ENCODE peak calls at places on chromosomes 4 and X, in seven cellular contexts. F, Q, L, X, V, M and I are unnamed samples.

GRCh38 chr4:25865586-25865985 is 2.8 kb upstream of the SEL1L3 start:
- DNase-seq in F (no peak), Q (no peak), L (no peak), X (peak), V (peak), M (peak), I (peak)

GRCh38 chrX:21487832-21488231 is 113.6 kb downstream of the CNKSR2 start:
- DNase-seq in F (no peak), Q (no peak), L (no peak), X (no peak), V (no peak), M (no peak), I (peak)

GRCh38 chr4:182346675-182347375 is 103.6 kb downstream of the TENM3 start:
- DNase-seq in F (no peak), Q (no peak), L (no peak), X (no peak), V (no peak), M (no peak), I (no peak)

GRCh38 chr4:55868691-55869090 is 15.2 kb downstream of the EXOC1 start:
- DNase-seq in F (no peak), Q (no peak), L (no peak), X (no peak), V (no peak), M (no peak), I (no peak)

GRCh38 chr4:8307714-8308113 is 38.2 kb downstream of the HTRA3 start:
- DNase-seq in F (no peak), Q (no peak), L (no peak), X (peak), V (peak), M (no peak), I (no peak)

GRCh38 chr4:38785901-38786402 is 3.2 kb upstream of the TLR10 start:
- DNase-seq in F (peak), Q (no peak), L (no peak), X (no peak), V (no peak), M (no peak), I (no peak)

GRCh38 chr4:24820541-24820940 is 25.2 kb downstream of the SOD3 start:
- DNase-seq in F (no peak), Q (no peak), L (no peak), X (no peak), V (no peak), M (no peak), I (no peak)

GRCh38 chr4:141047228-141047884 is 85.9 kb downstream of the RNF150 start:
- DNase-seq in F (peak), Q (no peak), L (no peak), X (no peak), V (no peak), M (no peak), I (peak)

GRCh38 chrX:2550288-2551020 is 49.7 kb upstream of the DHRSX start:
- DNase-seq in F (no peak), Q (no peak), L (no peak), X (no peak), V (no peak), M (no peak), I (no peak)

GRCh38 chr4:135508006-135508714 is 1306.6 kb upstream of the PABPC4L start:
- DNase-seq in F (peak), Q (peak), L (no peak), X (no peak), V (no peak), M (no peak), I (peak)

GRCh38 chrX:34884693-34885277 is 57.8 kb upstream of the FAM47B start:
- DNase-seq in F (peak), Q (no peak), L (no peak), X (no peak), V (no peak), M (no peak), I (peak)

GRCh38 chr4:150140774-150141400 is 62.6 kb downstream of the DCLK2 start:
- DNase-seq in F (peak), Q (no peak), L (no peak), X (no peak), V (no peak), M (no peak), I (peak)

GRCh38 chr4:186058253-186058979 is 10.5 kb upstream of the TLR3 start:
- DNase-seq in F (no peak), Q (no peak), L (no peak), X (no peak), V (no peak), M (no peak), I (no peak)

GRCh38 chrX:45697591-45697990 is 496.9 kb upstream of the DIPK2B start:
- DNase-seq in F (peak), Q (no peak), L (no peak), X (no peak), V (no peak), M (no peak), I (peak)

GRCh38 chr4:141486375-141486997 is 149.9 kb upstream of the IL15 start:
- DNase-seq in F (peak), Q (peak), L (no peak), X (no peak), V (peak), M (no peak), I (peak)

GRCh38 chrX:96432647-96433046 is 252.0 kb upstream of the DIAPH2 start:
- DNase-seq in F (peak), Q (no peak), L (no peak), X (no peak), V (no peak), M (no peak), I (peak)

GRCh38 chr4:59612235-59612634 is 1587.9 kb upstream of the ADGRL3 start:
- DNase-seq in F (peak), Q (no peak), L (no peak), X (no peak), V (no peak), M (no peak), I (peak)

GRCh38 chr4:158074851-158075250 is 98.0 kb downstream of the GASK1B start:
- DNase-seq in F (no peak), Q (no peak), L (no peak), X (no peak), V (no peak), M (no peak), I (no peak)

GRCh38 chrX:617401-617800 is 13.2 kb upstream of the SHOX start:
- DNase-seq in F (no peak), Q (no peak), L (no peak), X (peak), V (no peak), M (no peak), I (no peak)

GRCh38 chr4:110515676-110516075 is 39.7 kb downstream of the ENPEP start:
- DNase-seq in F (no peak), Q (no peak), L (no peak), X (no peak), V (no peak), M (no peak), I (no peak)

GRCh38 chr4:99383833-99384392 is 31.4 kb upstream of the ADH1C start:
- DNase-seq in F (peak), Q (peak), L (no peak), X (no peak), V (no peak), M (no peak), I (peak)

GRCh38 chr4:20194079-20195013 is 57.4 kb upstream of the SLIT2 start:
- DNase-seq in F (peak), Q (peak), L (no peak), X (no peak), V (no peak), M (no peak), I (peak)

GRCh38 chrX:40205471-40205870 is 107.7 kb upstream of the BCOR start:
- DNase-seq in F (no peak), Q (no peak), L (no peak), X (no peak), V (no peak), M (no peak), I (no peak)

GRCh38 chr4:101232074-101232776 is 115.1 kb downstream of the PPP3CA start:
- DNase-seq in F (peak), Q (no peak), L (no peak), X (no peak), V (peak), M (no peak), I (peak)

GRCh38 chr4:14916554-14917304 is 85.6 kb upstream of the CPEB2 start:
- DNase-seq in F (peak), Q (no peak), L (no peak), X (peak), V (no peak), M (no peak), I (peak)

GRCh38 chrX:154780968-154781367 is 18.3 kb downstream of the DKC1 start:
- DNase-seq in F (no peak), Q (no peak), L (no peak), X (no peak), V (no peak), M (no peak), I (no peak)

GRCh38 chrX:53116101-53116500 is 22.2 kb downstream of the KANTR start:
- DNase-seq in F (peak), Q (no peak), L (no peak), X (no peak), V (no peak), M (no peak), I (peak)

GRCh38 chr4:112253382-112254000 is 21.9 kb downstream of the AP1AR start:
- DNase-seq in F (no peak), Q (no peak), L (no peak), X (no peak), V (no peak), M (no peak), I (no peak)

GRCh38 chr4:8475751-8476575 is 35.4 kb downstream of the TRMT44 start:
- DNase-seq in F (no peak), Q (no peak), L (no peak), X (no peak), V (no peak), M (no peak), I (no peak)

GRCh38 chr4:123816970-123817688 is 420.5 kb downstream of the SPRY1 start:
- DNase-seq in F (no peak), Q (no peak), L (no peak), X (no peak), V (no peak), M (no peak), I (no peak)

GRCh38 chr4:107755841-107756356 is 35.9 kb upstream of the PAPSS1 start:
- DNase-seq in F (peak), Q (peak), L (no peak), X (no peak), V (no peak), M (no peak), I (peak)

GRCh38 chr4:140754918-140755810 is 1.0 kb downstream of the TBC1D9 start:
- DNase-seq in F (no peak), Q (no peak), L (no peak), X (no peak), V (no peak), M (no peak), I (peak)

GRCh38 chr4:183507928-183508327 is 3.1 kb downstream of the ING2 start:
- DNase-seq in F (peak), Q (no peak), L (no peak), X (no peak), V (no peak), M (no peak), I (peak)

GRCh38 chr4:151231915-151232595 is 44.9 kb upstream of the PRSS48 start:
- DNase-seq in F (peak), Q (no peak), L (no peak), X (no peak), V (no peak), M (no peak), I (no peak)

GRCh38 chr4:40462326-40462725 is 127.2 kb downstream of the CHRNA9 start:
- DNase-seq in F (no peak), Q (no peak), L (no peak), X (no peak), V (no peak), M (no peak), I (no peak)

DNA sequence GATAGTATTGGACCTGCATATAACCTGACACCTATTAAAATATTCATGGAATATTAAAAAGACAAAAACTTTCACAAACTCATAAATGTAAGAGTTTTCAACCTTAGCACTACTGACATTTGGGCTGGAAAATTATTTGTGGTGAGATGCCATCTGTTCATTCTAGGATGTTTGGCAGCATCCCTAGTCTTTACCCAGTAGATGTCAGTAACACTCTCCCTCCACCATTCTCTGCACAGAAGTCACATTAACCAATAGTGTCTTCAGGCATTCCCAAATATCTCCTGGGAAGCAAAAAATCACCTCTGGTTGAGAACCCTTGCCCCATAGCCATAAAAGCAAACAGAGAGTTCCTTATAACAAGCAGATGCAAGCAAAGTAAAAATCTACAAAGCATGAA is 41.4 kb upstream of the NDST4 start:
- DNase-seq in F (no peak), Q (no peak), L (no peak), X (no peak), V (no peak), M (no peak), I (no peak)
- TF ChIP-seq CTCF in F (no peak), Q (no peak), L (no peak), X (peak), V (peak), M (no peak), I (no peak)

DNA sequence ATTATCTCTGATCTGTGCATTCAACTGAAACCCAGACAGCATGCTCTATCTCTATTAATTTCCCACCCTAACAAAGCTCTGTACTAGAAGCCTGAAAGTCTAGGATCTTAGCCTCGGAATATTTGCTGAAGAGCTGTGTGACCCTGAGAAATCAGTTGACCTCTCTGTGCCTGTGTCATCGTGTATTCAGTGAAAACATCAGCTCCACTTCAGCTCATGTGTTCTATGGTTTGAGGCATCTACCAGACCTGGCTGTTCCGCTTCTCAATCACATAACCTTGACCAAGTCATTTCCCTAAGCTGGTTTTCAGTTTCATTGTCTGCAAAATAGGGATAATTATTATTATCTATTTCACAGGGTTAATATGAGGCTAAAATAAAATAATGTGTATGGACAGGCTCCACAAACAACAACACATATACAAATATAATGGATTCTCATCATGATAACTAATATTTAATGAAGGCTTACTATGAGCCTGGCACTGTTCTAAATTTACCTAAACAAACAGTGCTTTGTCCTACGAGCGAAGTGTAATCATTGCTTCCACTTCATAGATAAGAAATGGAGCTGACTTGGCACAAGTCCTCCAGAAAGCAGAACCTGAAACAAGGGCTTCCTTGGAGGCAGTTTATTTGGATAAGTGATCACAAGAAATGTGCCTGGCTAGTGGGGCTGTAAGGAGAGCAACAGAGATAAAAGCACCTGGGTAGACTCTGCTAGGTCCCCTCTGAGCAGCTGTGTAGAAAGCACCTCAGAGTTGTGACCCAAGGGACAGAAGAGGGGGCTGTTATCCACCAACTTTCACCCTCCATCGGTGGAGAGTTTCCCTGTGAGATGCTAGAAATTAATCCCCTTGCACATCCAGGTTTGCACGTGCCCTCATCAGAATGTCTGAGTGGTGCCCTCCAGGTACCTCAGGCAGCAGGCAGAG is 356.9 kb downstream of the RAB28 start:
- DNase-seq in F (no peak), Q (no peak), L (no peak), X (no peak), V (no peak), M (no peak), I (no peak)
- H3K4me3 ChIP-seq in F (no peak), Q (no peak), L (no peak), X (no peak), V (no peak), M (no peak), I (no peak)

DNA sequence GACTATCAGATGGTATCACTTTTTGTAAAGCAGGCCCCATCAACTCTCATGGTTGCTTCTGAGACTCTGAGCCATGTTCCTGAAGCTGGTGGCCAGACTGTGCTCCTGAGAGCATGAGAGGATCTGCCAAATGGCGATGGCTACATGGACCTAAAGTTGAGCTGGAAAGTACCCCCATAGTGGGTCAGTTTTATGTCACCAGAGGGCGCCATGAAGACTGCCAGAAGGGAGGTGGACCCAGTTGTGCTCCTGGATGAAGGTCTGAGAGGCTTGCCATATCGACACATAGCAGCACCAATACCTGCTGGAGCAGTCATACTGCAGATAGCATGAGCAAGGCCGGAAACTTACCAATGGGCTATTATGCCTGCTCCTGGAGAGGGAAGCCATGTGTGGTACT is 105.7 kb downstream of the SLITRK2 start:
- DNase-seq in F (no peak), Q (no peak), L (no peak), X (peak), V (no peak), M (no peak), I (no peak)
- TF ChIP-seq CTCF in F (no peak), Q (no peak), L (no peak), X (peak), V (no peak), M (no peak), I (no peak)

DNA sequence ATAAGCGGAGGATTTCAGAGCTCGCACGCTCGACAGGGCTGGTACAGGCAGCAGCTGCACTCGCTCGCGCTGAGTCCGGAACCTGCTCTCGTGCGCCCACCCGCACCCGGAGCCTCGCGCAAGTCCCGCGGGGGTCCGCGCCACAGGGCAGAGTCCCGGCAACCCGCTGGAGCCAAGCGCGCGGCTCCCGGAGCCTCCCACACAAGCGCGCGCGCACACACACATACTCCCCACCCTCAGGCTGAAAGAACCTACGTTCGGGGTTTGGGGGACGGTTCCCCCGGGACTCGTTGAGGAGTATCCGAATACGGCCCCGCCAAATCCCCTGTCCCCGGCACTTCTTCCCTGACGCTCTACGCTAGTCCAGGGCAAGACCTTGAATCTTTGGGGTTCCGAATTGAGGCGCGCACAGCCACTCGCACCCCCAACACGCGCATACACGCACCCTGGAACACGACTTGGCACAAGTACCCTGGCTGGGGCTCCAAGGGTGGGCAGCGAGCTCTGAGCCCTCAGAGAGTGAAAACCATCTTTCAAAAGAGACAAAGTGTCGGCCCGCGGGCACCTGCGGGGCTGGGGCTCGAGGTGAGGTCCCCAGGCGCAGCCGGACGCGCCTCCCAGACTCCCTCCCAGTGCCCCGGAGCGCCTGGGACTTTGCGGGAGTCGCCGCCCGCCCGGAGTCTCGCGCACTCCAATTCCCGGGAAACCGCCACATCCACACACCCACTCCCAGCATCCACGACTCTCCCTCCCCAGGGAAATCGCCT is 942 bp downstream of the ANOS1 start:
- DNase-seq in F (peak), Q (no peak), L (no peak), X (no peak), V (no peak), M (no peak), I (no peak)
- H3K4me3 ChIP-seq in F (peak), Q (no peak), L (no peak), X (peak), V (peak), M (peak), I (peak)

GRCh38 chr4:153151535-153152452 is 52.4 kb upstream of the TRIM2 start:
- DNase-seq in F (peak), Q (no peak), L (no peak), X (peak), V (no peak), M (peak), I (peak)

GRCh38 chr4:153152453-153153338 is 51.5 kb upstream of the TRIM2 start:
- DNase-seq in F (peak), Q (no peak), L (no peak), X (peak), V (no peak), M (peak), I (no peak)

GRCh38 chr4:153156263-153156662 is 48.0 kb upstream of the TRIM2 start:
- DNase-seq in F (no peak), Q (no peak), L (no peak), X (peak), V (no peak), M (no peak), I (no peak)

GRCh38 chr4:153154010-153154975 is 50.0 kb upstream of the TRIM2 start:
- DNase-seq in F (peak), Q (no peak), L (no peak), X (no peak), V (no peak), M (no peak), I (peak)

GRCh38 chr4:153153339-153153851 is 50.8 kb upstream of the TRIM2 start:
- DNase-seq in F (peak), Q (no peak), L (peak), X (no peak), V (no peak), M (peak), I (no peak)
- TF ChIP-seq CTCF in F (no peak), Q (no peak), L (no peak), X (peak), V (no peak), M (no peak), I (no peak)